ENCODE peak calls at places on chromosomes 13 and 19, in nine cellular contexts. One of them, this sample, is unnamed.

GRCh38 chr19:11580665-11581418 is 3.4 kb upstream of the ACP5 start:
- DNase-seq in RWPE1: no peak
- DNase-seq in stomach: peak
- DNase-seq in SK-N-SH: no peak
- DNase-seq in GM23338: no peak
- DNase-seq in body of pancreas: no peak
- DNase-seq in SK-N-MC: no peak
- DNase-seq in upper lobe of left lung: no peak
- DNase-seq in CD8-positive, alpha-beta T cell: no peak
- DNase-seq in this sample: no peak

GRCh38 chr19:18282788-18283141 is 1.3 kb upstream of the JUND start:
- DNase-seq in RWPE1: no peak
- DNase-seq in stomach: no peak
- DNase-seq in SK-N-SH: no peak
- DNase-seq in GM23338: no peak
- DNase-seq in body of pancreas: no peak
- DNase-seq in SK-N-MC: no peak
- DNase-seq in upper lobe of left lung: no peak
- DNase-seq in CD8-positive, alpha-beta T cell: no peak
- DNase-seq in this sample: no peak

GRCh38 chr19:3986260-3987041 is 1.2 kb upstream of the EEF2 start:
- DNase-seq in RWPE1: peak
- DNase-seq in stomach: peak
- DNase-seq in SK-N-SH: peak
- DNase-seq in GM23338: peak
- DNase-seq in body of pancreas: peak
- DNase-seq in SK-N-MC: peak
- DNase-seq in upper lobe of left lung: no peak
- DNase-seq in CD8-positive, alpha-beta T cell: peak
- DNase-seq in this sample: no peak

GRCh38 chr19:14542721-14543328 is 13.4 kb downstream of the TECR start:
- DNase-seq in RWPE1: peak
- DNase-seq in stomach: no peak
- DNase-seq in SK-N-SH: peak
- DNase-seq in GM23338: no peak
- DNase-seq in body of pancreas: no peak
- DNase-seq in SK-N-MC: peak
- DNase-seq in upper lobe of left lung: no peak
- DNase-seq in CD8-positive, alpha-beta T cell: no peak
- DNase-seq in this sample: no peak

GRCh38 chr13:110132178-110132975 is 174.6 kb downstream of the COL4A1 start:
- DNase-seq in RWPE1: no peak
- DNase-seq in stomach: no peak
- DNase-seq in SK-N-SH: peak
- DNase-seq in GM23338: no peak
- DNase-seq in body of pancreas: no peak
- DNase-seq in SK-N-MC: no peak
- DNase-seq in upper lobe of left lung: no peak
- DNase-seq in CD8-positive, alpha-beta T cell: no peak
- DNase-seq in this sample: no peak

GRCh38 chr19:18469245-18470107 is 31.5 kb upstream of the ISYNA1 start:
- DNase-seq in RWPE1: no peak
- DNase-seq in stomach: peak
- DNase-seq in SK-N-SH: peak
- DNase-seq in GM23338: peak
- DNase-seq in body of pancreas: peak
- DNase-seq in SK-N-MC: no peak
- DNase-seq in upper lobe of left lung: peak
- DNase-seq in CD8-positive, alpha-beta T cell: peak
- DNase-seq in this sample: peak

GRCh38 chr13:103328899-103329298 is 262.7 kb upstream of the SLC10A2 start:
- DNase-seq in RWPE1: no peak
- DNase-seq in stomach: no peak
- DNase-seq in SK-N-SH: no peak
- DNase-seq in GM23338: no peak
- DNase-seq in body of pancreas: no peak
- DNase-seq in SK-N-MC: no peak
- DNase-seq in upper lobe of left lung: no peak
- DNase-seq in CD8-positive, alpha-beta T cell: no peak
- DNase-seq in this sample: no peak

GRCh38 chr13:78610381-78610883 is 7.1 kb upstream of the POU4F1 start:
- DNase-seq in RWPE1: no peak
- DNase-seq in stomach: no peak
- DNase-seq in SK-N-SH: no peak
- DNase-seq in GM23338: no peak
- DNase-seq in body of pancreas: no peak
- DNase-seq in SK-N-MC: peak
- DNase-seq in upper lobe of left lung: no peak
- DNase-seq in CD8-positive, alpha-beta T cell: no peak
- DNase-seq in this sample: no peak

DNA sequence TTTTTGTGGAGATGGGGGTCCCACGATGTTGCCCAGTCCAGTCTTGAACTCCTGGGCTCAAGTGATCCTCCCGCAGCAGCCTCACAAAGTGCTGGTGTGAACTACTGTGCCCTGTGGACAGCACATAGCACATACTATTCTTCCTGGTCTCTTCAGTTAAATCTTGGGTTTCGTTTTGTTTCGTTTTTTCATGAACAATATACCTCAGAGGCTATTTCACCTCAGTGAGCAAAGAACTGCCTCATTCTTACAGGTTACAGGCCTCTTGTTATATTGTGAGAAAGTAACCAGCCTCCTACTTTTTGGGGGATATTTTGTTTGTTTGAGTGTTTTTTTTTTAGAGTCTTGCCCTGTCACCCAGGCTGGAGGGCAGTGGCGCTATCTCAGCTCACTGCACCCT is 1.3 kb upstream of the C3 start:
- DNase-seq in RWPE1: no peak
- DNase-seq in stomach: no peak
- DNase-seq in SK-N-SH: no peak
- DNase-seq in GM23338: no peak
- DNase-seq in body of pancreas: no peak
- DNase-seq in SK-N-MC: no peak
- DNase-seq in upper lobe of left lung: no peak
- DNase-seq in CD8-positive, alpha-beta T cell: no peak
- DNase-seq in this sample: no peak
- H3K27ac ChIP-seq in RWPE1: peak
- H3K27ac ChIP-seq in stomach: no peak
- H3K27ac ChIP-seq in SK-N-SH: no peak
- H3K27ac ChIP-seq in GM23338: no peak
- H3K27ac ChIP-seq in body of pancreas: peak
- H3K27ac ChIP-seq in SK-N-MC: no peak
- H3K27ac ChIP-seq in upper lobe of left lung: peak
- H3K27ac ChIP-seq in CD8-positive, alpha-beta T cell: no peak
- H3K27ac ChIP-seq in this sample: no peak

GRCh38 chr13:112648101-112648500 is 41.7 kb upstream of the ATP11A start:
- DNase-seq in RWPE1: no peak
- DNase-seq in stomach: no peak
- DNase-seq in SK-N-SH: no peak
- DNase-seq in GM23338: no peak
- DNase-seq in body of pancreas: no peak
- DNase-seq in SK-N-MC: no peak
- DNase-seq in upper lobe of left lung: no peak
- DNase-seq in CD8-positive, alpha-beta T cell: no peak
- DNase-seq in this sample: no peak

GRCh38 chr13:112648966-112649690 is 40.7 kb upstream of the ATP11A start:
- DNase-seq in RWPE1: no peak
- DNase-seq in stomach: peak
- DNase-seq in SK-N-SH: no peak
- DNase-seq in GM23338: no peak
- DNase-seq in body of pancreas: no peak
- DNase-seq in SK-N-MC: no peak
- DNase-seq in upper lobe of left lung: peak
- DNase-seq in CD8-positive, alpha-beta T cell: no peak
- DNase-seq in this sample: no peak

GRCh38 chr13:112645327-112645914 is 44.4 kb upstream of the ATP11A start:
- DNase-seq in RWPE1: no peak
- DNase-seq in stomach: no peak
- DNase-seq in SK-N-SH: no peak
- DNase-seq in GM23338: no peak
- DNase-seq in body of pancreas: no peak
- DNase-seq in SK-N-MC: no peak
- DNase-seq in upper lobe of left lung: peak
- DNase-seq in CD8-positive, alpha-beta T cell: no peak
- DNase-seq in this sample: no peak

GRCh38 chr13:112643759-112644459 is 45.9 kb upstream of the ATP11A start:
- DNase-seq in RWPE1: no peak
- DNase-seq in stomach: peak
- DNase-seq in SK-N-SH: no peak
- DNase-seq in GM23338: no peak
- DNase-seq in body of pancreas: peak
- DNase-seq in SK-N-MC: no peak
- DNase-seq in upper lobe of left lung: no peak
- DNase-seq in CD8-positive, alpha-beta T cell: no peak
- DNase-seq in this sample: no peak

DNA sequence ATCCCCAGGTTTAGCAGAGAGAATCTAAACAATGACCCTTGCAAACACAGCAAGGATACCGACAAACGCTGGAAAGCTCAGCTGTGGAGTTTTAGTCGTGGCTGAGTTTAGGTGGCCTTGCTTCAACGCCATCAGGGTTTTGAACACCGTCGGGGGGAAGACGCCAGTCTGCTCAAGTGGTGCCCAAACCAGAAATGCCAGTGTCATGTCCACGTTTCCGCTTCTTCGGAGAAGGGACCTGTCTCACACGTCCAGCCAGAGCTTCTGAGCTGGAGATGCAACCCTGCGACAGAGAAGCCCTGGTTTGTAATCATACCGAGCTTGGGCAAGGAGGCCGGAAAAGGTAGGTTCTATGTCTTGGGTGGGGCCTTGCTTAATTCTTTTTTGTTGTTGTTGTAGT is 42.6 kb upstream of the ATP11A start:
- DNase-seq in RWPE1: no peak
- DNase-seq in stomach: no peak
- DNase-seq in SK-N-SH: no peak
- DNase-seq in GM23338: no peak
- DNase-seq in body of pancreas: no peak
- DNase-seq in SK-N-MC: no peak
- DNase-seq in upper lobe of left lung: no peak
- DNase-seq in CD8-positive, alpha-beta T cell: no peak
- DNase-seq in this sample: no peak
- H3K27ac ChIP-seq in RWPE1: no peak
- H3K27ac ChIP-seq in stomach: no peak
- H3K27ac ChIP-seq in SK-N-SH: no peak
- H3K27ac ChIP-seq in GM23338: no peak
- H3K27ac ChIP-seq in body of pancreas: peak
- H3K27ac ChIP-seq in SK-N-MC: no peak
- H3K27ac ChIP-seq in upper lobe of left lung: no peak
- H3K27ac ChIP-seq in CD8-positive, alpha-beta T cell: no peak
- H3K27ac ChIP-seq in this sample: no peak

DNA sequence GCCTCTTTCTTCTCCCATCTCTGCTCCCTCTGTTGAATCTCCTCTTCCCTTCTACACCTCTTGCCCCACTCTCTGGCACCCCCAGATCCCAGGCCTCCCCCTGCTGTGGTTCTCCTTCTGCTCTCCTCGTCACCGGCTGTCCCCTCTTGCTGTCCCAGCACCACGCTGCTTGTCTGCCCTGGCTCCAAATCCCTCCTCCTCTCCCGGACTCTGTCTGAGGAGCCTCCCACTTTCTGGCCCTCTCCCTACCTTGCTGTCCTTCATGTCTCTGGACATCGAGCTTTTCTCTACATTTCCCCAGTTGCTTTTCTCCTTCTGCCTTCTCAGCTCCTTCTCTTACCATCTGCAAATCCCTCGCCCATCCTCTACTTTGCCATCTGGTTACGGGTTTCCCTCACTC is 1.3 kb downstream of the ZNF347 start:
- DNase-seq in RWPE1: no peak
- DNase-seq in stomach: no peak
- DNase-seq in SK-N-SH: peak
- DNase-seq in GM23338: peak
- DNase-seq in body of pancreas: no peak
- DNase-seq in SK-N-MC: no peak
- DNase-seq in upper lobe of left lung: no peak
- DNase-seq in CD8-positive, alpha-beta T cell: no peak
- DNase-seq in this sample: no peak
- H3K27ac ChIP-seq in RWPE1: peak
- H3K27ac ChIP-seq in stomach: peak
- H3K27ac ChIP-seq in SK-N-SH: no peak
- H3K27ac ChIP-seq in GM23338: no peak
- H3K27ac ChIP-seq in body of pancreas: peak
- H3K27ac ChIP-seq in SK-N-MC: no peak
- H3K27ac ChIP-seq in upper lobe of left lung: peak
- H3K27ac ChIP-seq in CD8-positive, alpha-beta T cell: peak
- H3K27ac ChIP-seq in this sample: peak

DNA sequence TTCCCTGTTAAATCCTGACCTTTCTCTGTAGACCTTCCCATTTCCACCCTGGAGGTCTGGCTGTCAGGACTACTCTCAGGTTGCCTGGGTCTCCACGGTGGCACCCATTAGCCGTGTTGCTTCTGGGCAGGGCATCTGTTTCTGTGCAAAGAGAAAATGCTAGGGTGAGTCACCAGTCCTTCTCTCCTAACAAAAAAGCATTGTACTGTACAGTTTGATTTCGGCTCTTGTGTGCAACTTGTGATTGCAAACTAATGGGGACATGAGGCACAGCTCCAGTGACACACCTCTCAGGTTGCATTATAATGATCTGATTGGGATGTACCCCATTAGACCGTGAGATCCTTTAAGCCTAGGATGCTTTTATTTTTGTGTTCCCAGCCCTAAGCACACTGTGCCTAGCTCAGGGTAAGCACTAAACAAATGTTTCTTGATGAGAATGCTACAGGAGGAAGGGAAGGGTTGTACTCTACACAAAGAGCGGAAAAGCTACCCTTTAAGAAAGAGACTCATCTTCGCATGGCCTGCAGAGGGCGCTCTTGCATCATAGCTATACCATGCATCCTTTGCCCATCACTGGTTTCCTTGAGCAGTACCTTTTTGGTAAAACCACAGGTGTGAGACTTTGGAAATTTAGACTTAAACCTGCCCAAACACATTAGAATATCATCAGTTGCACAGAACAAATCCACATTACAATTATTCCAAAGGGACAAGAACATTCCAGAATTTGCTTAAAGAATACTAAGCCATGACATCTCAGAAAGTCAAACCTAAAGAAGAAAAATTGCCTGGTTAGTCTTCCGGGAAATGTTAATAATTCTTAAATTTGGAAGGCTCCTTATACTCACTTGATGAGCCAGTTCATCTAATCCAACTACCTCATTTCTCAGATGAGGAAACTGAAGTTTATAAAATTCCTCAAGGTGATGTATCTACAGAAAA is 20.3 kb upstream of the TRIM13 start:
- DNase-seq in RWPE1: peak
- DNase-seq in stomach: peak
- DNase-seq in SK-N-SH: peak
- DNase-seq in GM23338: peak
- DNase-seq in body of pancreas: peak
- DNase-seq in SK-N-MC: no peak
- DNase-seq in upper lobe of left lung: no peak
- DNase-seq in CD8-positive, alpha-beta T cell: peak
- DNase-seq in this sample: peak
- H3K27ac ChIP-seq in RWPE1: no peak
- H3K27ac ChIP-seq in stomach: peak
- H3K27ac ChIP-seq in SK-N-SH: peak
- H3K27ac ChIP-seq in GM23338: no peak
- H3K27ac ChIP-seq in body of pancreas: no peak
- H3K27ac ChIP-seq in SK-N-MC: no peak
- H3K27ac ChIP-seq in upper lobe of left lung: no peak
- H3K27ac ChIP-seq in CD8-positive, alpha-beta T cell: no peak
- H3K27ac ChIP-seq in this sample: no peak

GRCh38 chr19:45019187-45019586 is 17.9 kb downstream of the RELB start:
- DNase-seq in RWPE1: no peak
- DNase-seq in stomach: no peak
- DNase-seq in SK-N-SH: no peak
- DNase-seq in GM23338: no peak
- DNase-seq in body of pancreas: no peak
- DNase-seq in SK-N-MC: no peak
- DNase-seq in upper lobe of left lung: no peak
- DNase-seq in CD8-positive, alpha-beta T cell: no peak
- DNase-seq in this sample: no peak
- H3K27ac ChIP-seq in RWPE1: no peak
- H3K27ac ChIP-seq in stomach: no peak
- H3K27ac ChIP-seq in SK-N-SH: no peak
- H3K27ac ChIP-seq in GM23338: no peak
- H3K27ac ChIP-seq in body of pancreas: no peak
- H3K27ac ChIP-seq in SK-N-MC: no peak
- H3K27ac ChIP-seq in upper lobe of left lung: no peak
- H3K27ac ChIP-seq in CD8-positive, alpha-beta T cell: no peak
- H3K27ac ChIP-seq in this sample: no peak